ENCODE peak calls at places on chromosomes 16 and 17, in four cellular contexts. One of them, this sample, is unnamed.

GRCh38 chr16:65689726-65690125 is 567.9 kb upstream of the CDH11 start:
- DNase-seq in mucosa of descending colon: no peak
- DNase-seq in CD8-positive, alpha-beta T cell: no peak
- DNase-seq in foreskin fibroblast: no peak
- DNase-seq in this sample: no peak

GRCh38 chr16:3059723-3060242 is 5.7 kb upstream of the IL32 start:
- DNase-seq in CD8-positive, alpha-beta T cell: no peak
- DNase-seq in mucosa of descending colon: no peak
- DNase-seq in foreskin fibroblast: no peak
- DNase-seq in this sample: no peak

GRCh38 chr16:54094641-54095040 is 191.9 kb downstream of the IRX3 start:
- DNase-seq in foreskin fibroblast: no peak
- DNase-seq in mucosa of descending colon: no peak
- DNase-seq in CD8-positive, alpha-beta T cell: no peak
- DNase-seq in this sample: no peak

GRCh38 chr17:66737524-66737923 is 97.4 kb upstream of the CACNG5 start:
- DNase-seq in foreskin fibroblast: peak
- DNase-seq in mucosa of descending colon: no peak
- DNase-seq in CD8-positive, alpha-beta T cell: no peak
- DNase-seq in this sample: no peak

GRCh38 chr16:3170440-3171180 is 17.4 kb upstream of the OR1F1 start:
- DNase-seq in foreskin fibroblast: no peak
- DNase-seq in mucosa of descending colon: no peak
- DNase-seq in CD8-positive, alpha-beta T cell: no peak
- DNase-seq in this sample: no peak

GRCh38 chr17:81132770-81133723 is 32.3 kb upstream of the PVALEF start:
- DNase-seq in CD8-positive, alpha-beta T cell: no peak
- DNase-seq in mucosa of descending colon: no peak
- DNase-seq in foreskin fibroblast: no peak
- DNase-seq in this sample: no peak

GRCh38 chr16:6836771-6837170 is 495.9 kb upstream of the RBFOX1 start:
- DNase-seq in CD8-positive, alpha-beta T cell: no peak
- DNase-seq in foreskin fibroblast: no peak
- DNase-seq in mucosa of descending colon: no peak
- DNase-seq in this sample: no peak

GRCh38 chr16:55899857-55900256 is 24.7 kb upstream of the CES5A start:
- DNase-seq in foreskin fibroblast: no peak
- DNase-seq in mucosa of descending colon: no peak
- DNase-seq in CD8-positive, alpha-beta T cell: no peak
- DNase-seq in this sample: no peak

GRCh38 chr16:117381-118365 is 20.8 kb downstream of the NPRL3 start:
- DNase-seq in mucosa of descending colon: peak
- DNase-seq in CD8-positive, alpha-beta T cell: peak
- DNase-seq in foreskin fibroblast: no peak
- DNase-seq in this sample: peak

GRCh38 chr16:15915555-15916081 is 27.2 kb upstream of the CEP20 start:
- DNase-seq in mucosa of descending colon: no peak
- DNase-seq in foreskin fibroblast: no peak
- DNase-seq in CD8-positive, alpha-beta T cell: no peak
- DNase-seq in this sample: no peak

GRCh38 chr16:56488035-56488434 is 31.8 kb downstream of the BBS2 start:
- DNase-seq in foreskin fibroblast: no peak
- DNase-seq in mucosa of descending colon: no peak
- DNase-seq in CD8-positive, alpha-beta T cell: no peak
- DNase-seq in this sample: no peak

GRCh38 chr17:71118039-71118438 is 948.7 kb downstream of the KCNJ2 start:
- DNase-seq in foreskin fibroblast: no peak
- DNase-seq in mucosa of descending colon: no peak
- DNase-seq in CD8-positive, alpha-beta T cell: no peak
- DNase-seq in this sample: no peak

GRCh38 chr17:72656114-72656763 is 436.2 kb downstream of the SLC39A11 start:
- DNase-seq in CD8-positive, alpha-beta T cell: no peak
- DNase-seq in foreskin fibroblast: no peak
- DNase-seq in mucosa of descending colon: no peak
- DNase-seq in this sample: no peak

GRCh38 chr16:12067714-12068401 is 91.3 kb downstream of the SNX29 start:
- DNase-seq in mucosa of descending colon: no peak
- DNase-seq in foreskin fibroblast: peak
- DNase-seq in CD8-positive, alpha-beta T cell: peak
- DNase-seq in this sample: no peak

GRCh38 chr17:50638572-50638850 is 3.8 kb downstream of the ABCC3 start:
- DNase-seq in foreskin fibroblast: peak
- DNase-seq in mucosa of descending colon: no peak
- DNase-seq in CD8-positive, alpha-beta T cell: no peak
- DNase-seq in this sample: no peak

GRCh38 chr17:54899721-54900456 is 763 bp upstream of the TOM1L1 start:
- DNase-seq in CD8-positive, alpha-beta T cell: no peak
- DNase-seq in foreskin fibroblast: no peak
- DNase-seq in mucosa of descending colon: no peak
- DNase-seq in this sample: no peak

GRCh38 chr17:18182978-18183333 is 672 bp upstream of the ALKBH5 start:
- DNase-seq in mucosa of descending colon: peak
- DNase-seq in CD8-positive, alpha-beta T cell: peak
- DNase-seq in foreskin fibroblast: peak
- DNase-seq in this sample: peak

GRCh38 chr17:35890774-35891155 is 10.6 kb upstream of the CCL5 start:
- DNase-seq in CD8-positive, alpha-beta T cell: peak
- DNase-seq in foreskin fibroblast: no peak
- DNase-seq in mucosa of descending colon: peak
- DNase-seq in this sample: no peak

GRCh38 chr16:8096211-8096610 is 494.1 kb downstream of the TMEM114 start:
- DNase-seq in mucosa of descending colon: no peak
- DNase-seq in CD8-positive, alpha-beta T cell: no peak
- DNase-seq in foreskin fibroblast: no peak
- DNase-seq in this sample: no peak

GRCh38 chr17:57953219-57953618 is 2.0 kb downstream of the CUEDC1 start:
- DNase-seq in mucosa of descending colon: no peak
- DNase-seq in CD8-positive, alpha-beta T cell: no peak
- DNase-seq in foreskin fibroblast: no peak
- DNase-seq in this sample: no peak

GRCh38 chr17:36507266-36507665 is 20.8 kb downstream of the ZNHIT3 start:
- DNase-seq in foreskin fibroblast: no peak
- DNase-seq in CD8-positive, alpha-beta T cell: no peak
- DNase-seq in mucosa of descending colon: no peak
- DNase-seq in this sample: no peak

GRCh38 chr17:63116228-63116627 is 150.2 kb downstream of the TANC2 start:
- DNase-seq in foreskin fibroblast: no peak
- DNase-seq in CD8-positive, alpha-beta T cell: no peak
- DNase-seq in mucosa of descending colon: no peak
- DNase-seq in this sample: no peak

GRCh38 chr16:10613771-10614485 is 33.5 kb upstream of the EMP2 start:
- DNase-seq in CD8-positive, alpha-beta T cell: no peak
- DNase-seq in mucosa of descending colon: no peak
- DNase-seq in foreskin fibroblast: no peak
- DNase-seq in this sample: no peak

GRCh38 chr16:56637814-56638750 is at the start of gene MT1A:
- DNase-seq in foreskin fibroblast: peak
- DNase-seq in CD8-positive, alpha-beta T cell: no peak
- DNase-seq in mucosa of descending colon: peak
- DNase-seq in this sample: no peak

GRCh38 chr17:76547183-76547641 is 7.4 kb downstream of the PRCD start:
- DNase-seq in mucosa of descending colon: no peak
- DNase-seq in foreskin fibroblast: peak
- DNase-seq in CD8-positive, alpha-beta T cell: peak
- DNase-seq in this sample: peak

GRCh38 chr16:21646721-21647561 is 5.5 kb downstream of the IGSF6 start:
- DNase-seq in mucosa of descending colon: peak
- DNase-seq in CD8-positive, alpha-beta T cell: peak
- DNase-seq in foreskin fibroblast: no peak
- DNase-seq in this sample: no peak

GRCh38 chr16:86038923-86039310 is 140.0 kb downstream of the IRF8 start:
- DNase-seq in mucosa of descending colon: no peak
- DNase-seq in CD8-positive, alpha-beta T cell: peak
- DNase-seq in foreskin fibroblast: no peak
- DNase-seq in this sample: no peak

GRCh38 chr17:41326173-41327145 is 10.9 kb upstream of the KRTAP17-1 start:
- DNase-seq in CD8-positive, alpha-beta T cell: peak
- DNase-seq in foreskin fibroblast: no peak
- DNase-seq in mucosa of descending colon: peak
- DNase-seq in this sample: no peak

GRCh38 chr17:82023447-82024241 is 539 bp downstream of the LRRC45 start:
- DNase-seq in mucosa of descending colon: peak
- DNase-seq in CD8-positive, alpha-beta T cell: no peak
- DNase-seq in foreskin fibroblast: no peak
- DNase-seq in this sample: no peak

GRCh38 chr16:15795615-15796014 is 61.2 kb downstream of the MYH11 start:
- DNase-seq in CD8-positive, alpha-beta T cell: no peak
- DNase-seq in mucosa of descending colon: no peak
- DNase-seq in foreskin fibroblast: no peak
- DNase-seq in this sample: no peak

GRCh38 chr16:88064011-88064888 is 113.0 kb downstream of the BANP start:
- DNase-seq in CD8-positive, alpha-beta T cell: no peak
- DNase-seq in mucosa of descending colon: peak
- DNase-seq in foreskin fibroblast: no peak
- DNase-seq in this sample: no peak

GRCh38 chr16:88064889-88065746 is 113.9 kb downstream of the BANP start:
- DNase-seq in CD8-positive, alpha-beta T cell: no peak
- DNase-seq in foreskin fibroblast: no peak
- DNase-seq in mucosa of descending colon: no peak
- DNase-seq in this sample: no peak

GRCh38 chr16:88062341-88062861 is 111.2 kb downstream of the BANP start:
- DNase-seq in mucosa of descending colon: peak
- DNase-seq in foreskin fibroblast: peak
- DNase-seq in CD8-positive, alpha-beta T cell: no peak
- DNase-seq in this sample: no peak

GRCh38 chr16:88061346-88062110 is 110.3 kb downstream of the BANP start:
- DNase-seq in mucosa of descending colon: no peak
- DNase-seq in CD8-positive, alpha-beta T cell: no peak
- DNase-seq in foreskin fibroblast: no peak
- DNase-seq in this sample: no peak

GRCh38 chr16:88063201-88063773 is 112.1 kb downstream of the BANP start:
- DNase-seq in mucosa of descending colon: peak
- DNase-seq in foreskin fibroblast: peak
- DNase-seq in CD8-positive, alpha-beta T cell: no peak
- DNase-seq in this sample: no peak
- TF ChIP-seq CTCF in mucosa of descending colon: no peak
- TF ChIP-seq CTCF in foreskin fibroblast: peak
- TF ChIP-seq CTCF in CD8-positive, alpha-beta T cell: no peak
- TF ChIP-seq CTCF in this sample: no peak

GRCh38 chr17:797236-797635 is 15.1 kb downstream of the MRM3 start:
- DNase-seq in CD8-positive, alpha-beta T cell: no peak
- DNase-seq in mucosa of descending colon: no peak
- DNase-seq in foreskin fibroblast: no peak
- DNase-seq in this sample: no peak
- TF ChIP-seq CTCF in CD8-positive, alpha-beta T cell: no peak
- TF ChIP-seq CTCF in mucosa of descending colon: no peak
- TF ChIP-seq CTCF in foreskin fibroblast: no peak
- TF ChIP-seq CTCF in this sample: no peak

GRCh38 chr16:77277141-77277540 is 77.9 kb downstream of the SYCE1L start:
- DNase-seq in foreskin fibroblast: no peak
- DNase-seq in CD8-positive, alpha-beta T cell: no peak
- DNase-seq in mucosa of descending colon: no peak
- DNase-seq in this sample: no peak
- TF ChIP-seq CTCF in foreskin fibroblast: no peak
- TF ChIP-seq CTCF in CD8-positive, alpha-beta T cell: no peak
- TF ChIP-seq CTCF in mucosa of descending colon: no peak
- TF ChIP-seq CTCF in this sample: no peak

GRCh38 chr16:63067141-63067540 is 1030.9 kb upstream of the CDH8 start:
- DNase-seq in foreskin fibroblast: no peak
- DNase-seq in CD8-positive, alpha-beta T cell: no peak
- DNase-seq in mucosa of descending colon: no peak
- DNase-seq in this sample: no peak

GRCh38 chr16:63066552-63066951 is 1030.3 kb upstream of the CDH8 start:
- DNase-seq in mucosa of descending colon: no peak
- DNase-seq in foreskin fibroblast: no peak
- DNase-seq in CD8-positive, alpha-beta T cell: no peak
- DNase-seq in this sample: no peak

GRCh38 chr16:63057342-63057741 is 1021.1 kb upstream of the CDH8 start:
- DNase-seq in mucosa of descending colon: no peak
- DNase-seq in CD8-positive, alpha-beta T cell: no peak
- DNase-seq in foreskin fibroblast: no peak
- DNase-seq in this sample: no peak

DNA sequence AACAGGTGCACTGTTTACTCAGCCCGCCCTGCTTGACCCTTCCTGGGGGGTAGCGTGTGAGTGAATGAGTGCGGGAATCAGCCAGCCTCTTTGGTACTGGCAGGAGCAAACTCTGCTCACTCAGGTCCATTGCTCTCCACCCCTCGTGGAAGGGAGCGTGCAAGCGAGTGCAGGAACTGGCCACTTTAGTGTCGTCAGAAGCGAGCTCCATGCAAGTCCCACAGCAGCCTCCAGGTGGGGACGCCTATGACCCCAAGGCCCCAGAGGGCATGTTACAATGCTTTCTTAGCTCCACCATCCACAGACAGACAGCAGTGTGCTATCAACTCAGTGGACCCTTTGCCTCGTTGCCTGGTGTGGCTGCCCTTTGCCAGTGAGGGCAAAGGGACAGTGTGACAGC is 1025.1 kb upstream of the CDH8 start:
- DNase-seq in foreskin fibroblast: no peak
- DNase-seq in CD8-positive, alpha-beta T cell: no peak
- DNase-seq in mucosa of descending colon: no peak
- DNase-seq in this sample: no peak
- TF ChIP-seq CTCF in foreskin fibroblast: no peak
- TF ChIP-seq CTCF in CD8-positive, alpha-beta T cell: no peak
- TF ChIP-seq CTCF in mucosa of descending colon: no peak
- TF ChIP-seq CTCF in this sample: no peak

GRCh38 chr16:76756423-76756822 is 434.6 kb upstream of the MON1B start:
- DNase-seq in mucosa of descending colon: no peak
- DNase-seq in foreskin fibroblast: no peak
- DNase-seq in CD8-positive, alpha-beta T cell: no peak
- DNase-seq in this sample: no peak
- TF ChIP-seq CTCF in mucosa of descending colon: no peak
- TF ChIP-seq CTCF in foreskin fibroblast: no peak
- TF ChIP-seq CTCF in CD8-positive, alpha-beta T cell: no peak
- TF ChIP-seq CTCF in this sample: no peak

GRCh38 chr17:67833946-67834631 is 8.8 kb downstream of the BPTF start:
- DNase-seq in CD8-positive, alpha-beta T cell: no peak
- DNase-seq in foreskin fibroblast: no peak
- DNase-seq in mucosa of descending colon: no peak
- DNase-seq in this sample: no peak
- TF ChIP-seq CTCF in CD8-positive, alpha-beta T cell: no peak
- TF ChIP-seq CTCF in foreskin fibroblast: no peak
- TF ChIP-seq CTCF in mucosa of descending colon: no peak
- TF ChIP-seq CTCF in this sample: no peak

This sample was measured in mesothelial cell of epicardium.